ENCODE peak calls at places on chromosomes 5 and 9, in six cellular contexts. K is Peyer's patch, D is GM20000, W is MCF 10A, L is suprapubic skin, Y is foreskin fibroblast. B is an unnamed sample.
A peak's percentile ranks its signal among the peaks of the same experiment; 100 is the strongest.

GRCh38 chr5:149466457-149466972 is 84.7 kb downstream of the CSNK1A1 start:
- DNase-seq in K (no peak), D (no peak), W (peak; percentile 36), L (no peak), Y (peak; percentile 78), B (no peak)

GRCh38 chr5:101346906-101347305 is 443.8 kb upstream of the ST8SIA4 start:
- DNase-seq in K (no peak), D (no peak), W (no peak), L (no peak), Y (no peak), B (no peak)

GRCh38 chr9:127424669-127424986 is 446 bp downstream of the ZNF79 start:
- DNase-seq in K (no peak), D (peak; percentile 26), W (no peak), L (no peak), Y (no peak), B (peak; percentile 46)

GRCh38 chr5:50846261-50846660 is 179.8 kb downstream of the PARP8 start:
- DNase-seq in K (no peak), D (no peak), W (no peak), L (no peak), Y (no peak), B (no peak)

GRCh38 chr5:122844916-122845252 is 529 bp upstream of the SNX24 start:
- DNase-seq in K (no peak), D (peak; percentile 60), W (no peak), L (no peak), Y (no peak), B (peak; percentile 49)

GRCh38 chr9:112097712-112098688 is 77.1 kb downstream of the SUSD1 start:
- DNase-seq in K (peak; percentile 64), D (peak; percentile 68), W (peak; percentile 79), L (no peak), Y (peak; percentile 90), B (peak; percentile 66)

GRCh38 chr5:1763548-1763911 is 36.1 kb downstream of the MRPL36 start:
- DNase-seq in K (no peak), D (peak; percentile 82), W (peak; percentile 71), L (peak; percentile 56), Y (peak; percentile 92), B (peak; percentile 83)

GRCh38 chr5:15598294-15598902 is 98.4 kb downstream of the FBXL7 start:
- DNase-seq in K (no peak), D (no peak), W (peak; percentile 44), L (no peak), Y (peak; percentile 25), B (no peak)

GRCh38 chr5:136062563-136063274 is 33.9 kb downstream of the TGFBI start:
- DNase-seq in K (no peak), D (no peak), W (peak; percentile 79), L (peak; percentile 72), Y (peak; percentile 71), B (peak; percentile 40)

GRCh38 chr5:45274241-45274640 is 421.9 kb downstream of the HCN1 start:
- DNase-seq in K (no peak), D (no peak), W (no peak), L (no peak), Y (no peak), B (no peak)

GRCh38 chr5:59358497-59358896 is 535.0 kb downstream of the PDE4D start:
- DNase-seq in K (no peak), D (no peak), W (no peak), L (no peak), Y (peak; percentile 50), B (no peak)

GRCh38 chr5:143182901-143183820 is 220.3 kb downstream of the NR3C1 start:
- DNase-seq in K (no peak), D (peak; percentile 50), W (no peak), L (no peak), Y (no peak), B (peak; percentile 36)

GRCh38 chr5:115543931-115544370 is 624 bp downstream of the FEM1C start:
- DNase-seq in K (peak; percentile 59), D (peak; percentile 57), W (peak; percentile 61), L (no peak), Y (no peak), B (peak; percentile 44)

GRCh38 chr9:104810421-104811339 is 46.8 kb downstream of the NIPSNAP3B start:
- DNase-seq in K (no peak), D (no peak), W (peak; percentile 78), L (no peak), Y (peak; percentile 33), B (no peak)

GRCh38 chr5:1889321-1890065 is 6.8 kb upstream of the IRX4 start:
- DNase-seq in K (no peak), D (no peak), W (peak; percentile 80), L (no peak), Y (no peak), B (no peak)

GRCh38 chr5:71651554-71651953 is 64.4 kb downstream of the MCCC2 start:
- DNase-seq in K (no peak), D (no peak), W (no peak), L (no peak), Y (no peak), B (no peak)

GRCh38 chr5:133344266-133344665 is 268.1 kb downstream of the FSTL4 start:
- DNase-seq in K (no peak), D (no peak), W (peak; percentile 27), L (no peak), Y (no peak), B (no peak)

GRCh38 chr9:130759738-130760137 is 66.2 kb downstream of the EXOSC2 start:
- DNase-seq in K (no peak), D (no peak), W (no peak), L (no peak), Y (no peak), B (no peak)

GRCh38 chr9:93674580-93675335 is 98.4 kb downstream of the PHF2 start:
- DNase-seq in K (no peak), D (no peak), W (no peak), L (peak; percentile 68), Y (no peak), B (no peak)

GRCh38 chr5:5231576-5231975 is 91.4 kb downstream of the ADAMTS16 start:
- DNase-seq in K (no peak), D (no peak), W (no peak), L (no peak), Y (no peak), B (no peak)

GRCh38 chr5:132883261-132883834 is 9.9 kb downstream of the LEAP2 start:
- DNase-seq in K (peak; percentile 31), D (peak; percentile 43), W (peak; percentile 80), L (no peak), Y (peak; percentile 85), B (peak; percentile 30)

GRCh38 chr9:70747335-70747734 is 332.9 kb upstream of the KLF9 start:
- DNase-seq in K (no peak), D (no peak), W (no peak), L (no peak), Y (peak; percentile 91), B (no peak)

GRCh38 chr5:39138892-39139291 is 64.7 kb upstream of the RICTOR start:
- DNase-seq in K (no peak), D (no peak), W (peak; percentile 69), L (no peak), Y (peak; percentile 78), B (no peak)

GRCh38 chr5:100577506-100577905 is 42.3 kb downstream of the FAM174A start:
- DNase-seq in K (no peak), D (no peak), W (no peak), L (no peak), Y (no peak), B (no peak)

GRCh38 chr9:74379718-74380117 is 117.4 kb upstream of the RORB start:
- DNase-seq in K (no peak), D (peak; percentile 9), W (peak; percentile 69), L (no peak), Y (no peak), B (no peak)

GRCh38 chr5:93941897-93942296 is 200.5 kb upstream of the POU5F2 start:
- DNase-seq in K (no peak), D (no peak), W (no peak), L (no peak), Y (no peak), B (no peak)

GRCh38 chr5:83222906-83223305 is 145.6 kb downstream of the XRCC4 start:
- DNase-seq in K (no peak), D (no peak), W (peak; percentile 36), L (no peak), Y (no peak), B (no peak)

GRCh38 chr9:85230081-85230480 is 511.7 kb downstream of the AGTPBP1 start:
- DNase-seq in K (no peak), D (no peak), W (no peak), L (no peak), Y (no peak), B (no peak)

DNA sequence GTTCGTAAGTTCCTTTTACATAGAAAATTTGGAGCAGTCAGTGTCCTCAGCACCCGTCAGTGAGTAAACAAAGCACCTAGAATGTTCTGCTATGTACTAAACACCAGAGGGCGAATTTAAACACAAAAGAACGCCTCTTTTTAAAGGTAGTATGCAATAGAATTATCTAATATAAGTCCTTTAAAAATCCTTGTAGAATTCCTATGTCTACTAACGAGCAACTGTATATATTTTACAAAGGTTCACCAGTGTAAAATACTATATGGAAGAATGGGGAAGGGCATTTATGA is 499 bp upstream of the TMEM232 start:
- DNase-seq in K (no peak), D (peak; percentile 23), W (no peak), L (no peak), Y (peak; percentile 8), B (no peak)
- TF ChIP-seq CTCF in K (peak; percentile 34), D (peak; percentile 14), W (no peak), L (no peak), Y (no peak), B (no peak)

GRCh38 chr5:92838253-92838652 is 742.8 kb downstream of the NR2F1-AS1 start:
- DNase-seq in K (no peak), D (peak; percentile 2), W (peak; percentile 62), L (no peak), Y (no peak), B (no peak)
- TF ChIP-seq CTCF in K (no peak), D (no peak), W (peak; percentile 8), L (no peak), Y (peak; percentile 8), B (peak; percentile 12)

GRCh38 chr9:78326564-78326963 is 29.6 kb downstream of the PSAT1 start:
- DNase-seq in K (no peak), D (no peak), W (no peak), L (no peak), Y (no peak), B (no peak)
- TF ChIP-seq CTCF in K (no peak), D (no peak), W (no peak), L (no peak), Y (no peak), B (no peak)

GRCh38 chr9:9522406-9522805 is 1090.4 kb downstream of the PTPRD start:
- DNase-seq in K (no peak), D (no peak), W (no peak), L (no peak), Y (no peak), B (no peak)

GRCh38 chr9:9523476-9523875 is 1089.3 kb downstream of the PTPRD start:
- DNase-seq in K (no peak), D (no peak), W (no peak), L (no peak), Y (no peak), B (no peak)

DNA sequence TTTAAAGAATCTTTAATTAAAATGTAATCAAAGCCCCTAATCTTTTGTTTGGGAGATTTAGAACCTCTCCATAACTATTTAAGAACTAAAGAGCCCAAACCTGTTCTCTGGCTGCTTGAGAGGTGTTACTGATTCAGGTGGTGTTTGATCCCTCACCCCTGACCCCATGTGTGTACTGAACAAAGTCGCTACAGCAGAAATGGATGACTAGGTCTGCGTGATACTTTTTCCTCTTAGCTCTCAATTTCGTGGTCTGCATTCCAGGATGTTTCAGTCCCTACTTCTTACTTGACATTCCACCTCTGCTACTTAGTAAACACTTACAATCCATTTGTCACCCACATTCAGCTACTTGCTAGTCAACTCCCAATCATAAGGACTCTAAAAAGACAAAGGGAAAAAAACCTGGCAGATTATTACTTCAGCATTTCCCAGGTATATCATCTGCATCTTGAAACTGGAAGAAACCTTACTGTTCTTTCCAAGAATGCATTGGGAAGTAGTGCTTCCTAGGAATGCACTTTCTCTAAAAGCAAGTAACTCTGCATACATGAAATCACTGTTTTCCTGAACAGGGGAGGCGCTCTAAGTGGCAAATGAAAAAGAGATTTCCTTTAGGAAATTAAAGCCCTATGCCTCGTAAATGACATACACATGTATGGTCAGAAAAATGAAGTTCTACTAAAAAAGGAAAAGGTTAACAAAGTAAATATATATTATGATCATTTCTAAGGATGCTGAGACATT is 1091.6 kb downstream of the PTPRD start:
- DNase-seq in K (no peak), D (no peak), W (no peak), L (no peak), Y (no peak), B (no peak)
- TF ChIP-seq CTCF in K (no peak), D (no peak), W (no peak), L (no peak), Y (no peak), B (no peak)

B was measured in GM13977.